ENCODE peak calls at places on chromosome 2, in four cellular contexts. T is NCI-H510A, N is cardiac muscle cell, M is frontal cortex. J is an unnamed sample.

GRCh38 chr2:57330447-57330846 is 716.2 kb upstream of the VRK2 start:
- DNase-seq in T (no peak), N (no peak), M (no peak), J (no peak)

GRCh38 chr2:176083796-176084261 is at the start of gene EVX2:
- DNase-seq in T (no peak), N (no peak), M (peak), J (no peak)

GRCh38 chr2:228600265-228600664 is 418.8 kb upstream of the SPHKAP start:
- DNase-seq in T (no peak), N (peak), M (no peak), J (no peak)

GRCh38 chr2:110157153-110157793 is 41.7 kb upstream of the MALL start:
- DNase-seq in T (peak), N (peak), M (no peak), J (no peak)

GRCh38 chr2:36409971-36410370 is 54.4 kb downstream of the CRIM1 start:
- DNase-seq in T (no peak), N (no peak), M (no peak), J (no peak)

GRCh38 chr2:175233135-175233719 is 51.7 kb upstream of the ATP5MC3 start:
- DNase-seq in T (no peak), N (peak), M (no peak), J (no peak)

GRCh38 chr2:112301171-112301584 is 25.8 kb downstream of the ZC3H6 start:
- DNase-seq in T (no peak), N (peak), M (no peak), J (no peak)

GRCh38 chr2:109264595-109265328 is 135.8 kb downstream of the SH3RF3 start:
- DNase-seq in T (no peak), N (peak), M (no peak), J (no peak)

GRCh38 chr2:69768789-69769188 is 26.9 kb downstream of the ANXA4 start:
- DNase-seq in T (no peak), N (no peak), M (no peak), J (no peak)